ENCODE peak calls at places on chromosomes 16 and 17, in five cellular contexts. One of them, this sample, is unnamed.

GRCh38 chr16:23824909-23825308 is 10.9 kb upstream of the PRKCB start:
- DNase-seq in fibroblast of pulmonary artery: no peak
- DNase-seq in Caco-2: no peak
- DNase-seq in right lobe of liver: no peak
- DNase-seq in CD8-positive, alpha-beta T cell: no peak
- DNase-seq in this sample: no peak

GRCh38 chr16:27564226-27564625 is 14.3 kb downstream of the KATNIP start:
- DNase-seq in fibroblast of pulmonary artery: no peak
- DNase-seq in Caco-2: no peak
- DNase-seq in right lobe of liver: no peak
- DNase-seq in CD8-positive, alpha-beta T cell: no peak
- DNase-seq in this sample: no peak

GRCh38 chr17:56708220-56708567 is 114.7 kb downstream of the NOG start:
- DNase-seq in fibroblast of pulmonary artery: no peak
- DNase-seq in Caco-2: no peak
- DNase-seq in right lobe of liver: no peak
- DNase-seq in CD8-positive, alpha-beta T cell: no peak
- DNase-seq in this sample: no peak

GRCh38 chr17:48795444-48796162 is 21.4 kb downstream of the TTLL6 start:
- DNase-seq in fibroblast of pulmonary artery: peak
- DNase-seq in Caco-2: peak
- DNase-seq in right lobe of liver: peak
- DNase-seq in CD8-positive, alpha-beta T cell: no peak
- DNase-seq in this sample: peak

GRCh38 chr16:4372315-4372577 is 598 bp downstream of the VASN start:
- DNase-seq in fibroblast of pulmonary artery: no peak
- DNase-seq in Caco-2: no peak
- DNase-seq in right lobe of liver: no peak
- DNase-seq in CD8-positive, alpha-beta T cell: no peak
- DNase-seq in this sample: no peak

GRCh38 chr17:57902117-57902799 is 52.4 kb upstream of the MRPS23 start:
- DNase-seq in fibroblast of pulmonary artery: no peak
- DNase-seq in Caco-2: no peak
- DNase-seq in right lobe of liver: no peak
- DNase-seq in CD8-positive, alpha-beta T cell: no peak
- DNase-seq in this sample: no peak

GRCh38 chr17:32015245-32016013 is 8.2 kb downstream of the LRRC37B start:
- DNase-seq in fibroblast of pulmonary artery: no peak
- DNase-seq in Caco-2: no peak
- DNase-seq in right lobe of liver: no peak
- DNase-seq in CD8-positive, alpha-beta T cell: no peak
- DNase-seq in this sample: peak

GRCh38 chr16:450800-451512 is 25.5 kb downstream of the RAB11FIP3 start:
- DNase-seq in fibroblast of pulmonary artery: peak
- DNase-seq in Caco-2: no peak
- DNase-seq in right lobe of liver: no peak
- DNase-seq in CD8-positive, alpha-beta T cell: no peak
- DNase-seq in this sample: no peak

GRCh38 chr16:25005445-25006306 is 9.5 kb downstream of the ARHGAP17 start:
- DNase-seq in fibroblast of pulmonary artery: peak
- DNase-seq in Caco-2: no peak
- DNase-seq in right lobe of liver: no peak
- DNase-seq in CD8-positive, alpha-beta T cell: no peak
- DNase-seq in this sample: no peak

GRCh38 chr17:17814162-17815061 is 22.4 kb downstream of the SREBF1 start:
- DNase-seq in fibroblast of pulmonary artery: no peak
- DNase-seq in Caco-2: no peak
- DNase-seq in right lobe of liver: no peak
- DNase-seq in CD8-positive, alpha-beta T cell: no peak
- DNase-seq in this sample: no peak

GRCh38 chr17:56793506-56793905 is 40.2 kb downstream of the C17orf67 start:
- DNase-seq in fibroblast of pulmonary artery: no peak
- DNase-seq in Caco-2: no peak
- DNase-seq in right lobe of liver: no peak
- DNase-seq in CD8-positive, alpha-beta T cell: no peak
- DNase-seq in this sample: no peak

GRCh38 chr16:88924834-88925539 is 52.0 kb downstream of the CBFA2T3 start:
- DNase-seq in fibroblast of pulmonary artery: peak
- DNase-seq in Caco-2: peak
- DNase-seq in right lobe of liver: no peak
- DNase-seq in CD8-positive, alpha-beta T cell: no peak
- DNase-seq in this sample: peak

GRCh38 chr17:30095507-30096244 is 20.9 kb upstream of the NSRP1 start:
- DNase-seq in fibroblast of pulmonary artery: peak
- DNase-seq in Caco-2: peak
- DNase-seq in right lobe of liver: no peak
- DNase-seq in CD8-positive, alpha-beta T cell: no peak
- DNase-seq in this sample: peak

GRCh38 chr16:46748775-46749705 is 896 bp upstream of the MYLK3 start:
- DNase-seq in fibroblast of pulmonary artery: no peak
- DNase-seq in Caco-2: no peak
- DNase-seq in right lobe of liver: no peak
- DNase-seq in CD8-positive, alpha-beta T cell: no peak
- DNase-seq in this sample: no peak

GRCh38 chr17:71461504-71462197 is 659.2 kb upstream of the SOX9 start:
- DNase-seq in fibroblast of pulmonary artery: no peak
- DNase-seq in Caco-2: no peak
- DNase-seq in right lobe of liver: no peak
- DNase-seq in CD8-positive, alpha-beta T cell: no peak
- DNase-seq in this sample: no peak

GRCh38 chr17:49901460-49902331 is 53.8 kb upstream of the TAC4 start:
- DNase-seq in fibroblast of pulmonary artery: no peak
- DNase-seq in Caco-2: peak
- DNase-seq in right lobe of liver: no peak
- DNase-seq in CD8-positive, alpha-beta T cell: no peak
- DNase-seq in this sample: no peak

GRCh38 chr16:30121741-30122620 is 1.0 kb downstream of the MAPK3 start:
- DNase-seq in fibroblast of pulmonary artery: peak
- DNase-seq in Caco-2: no peak
- DNase-seq in right lobe of liver: peak
- DNase-seq in CD8-positive, alpha-beta T cell: no peak
- DNase-seq in this sample: peak

GRCh38 chr17:5837055-5837491 is 233.1 kb upstream of the WSCD1 start:
- DNase-seq in fibroblast of pulmonary artery: peak
- DNase-seq in Caco-2: no peak
- DNase-seq in right lobe of liver: no peak
- DNase-seq in CD8-positive, alpha-beta T cell: no peak
- DNase-seq in this sample: peak

GRCh38 chr17:40268141-40268712 is 19.5 kb upstream of the CDC6 start:
- DNase-seq in fibroblast of pulmonary artery: peak
- DNase-seq in Caco-2: no peak
- DNase-seq in right lobe of liver: no peak
- DNase-seq in CD8-positive, alpha-beta T cell: no peak
- DNase-seq in this sample: no peak

GRCh38 chr17:62998665-62999393 is 32.8 kb downstream of the TANC2 start:
- DNase-seq in fibroblast of pulmonary artery: no peak
- DNase-seq in Caco-2: no peak
- DNase-seq in right lobe of liver: no peak
- DNase-seq in CD8-positive, alpha-beta T cell: no peak
- DNase-seq in this sample: no peak

GRCh38 chr17:64245218-64246145 is 17.6 kb downstream of the TEX2 start:
- DNase-seq in fibroblast of pulmonary artery: no peak
- DNase-seq in Caco-2: no peak
- DNase-seq in right lobe of liver: no peak
- DNase-seq in CD8-positive, alpha-beta T cell: no peak
- DNase-seq in this sample: peak

GRCh38 chr17:49910858-49911204 is 58.2 kb upstream of the DLX4 start:
- DNase-seq in fibroblast of pulmonary artery: no peak
- DNase-seq in Caco-2: no peak
- DNase-seq in right lobe of liver: no peak
- DNase-seq in CD8-positive, alpha-beta T cell: no peak
- DNase-seq in this sample: no peak

GRCh38 chr16:73131153-73131862 is 83.4 kb upstream of the ZFHX3 start:
- DNase-seq in fibroblast of pulmonary artery: no peak
- DNase-seq in Caco-2: no peak
- DNase-seq in right lobe of liver: no peak
- DNase-seq in CD8-positive, alpha-beta T cell: no peak
- DNase-seq in this sample: no peak

GRCh38 chr16:72467157-72467759 is 295.3 kb upstream of the PMFBP1 start:
- DNase-seq in fibroblast of pulmonary artery: peak
- DNase-seq in Caco-2: peak
- DNase-seq in right lobe of liver: no peak
- DNase-seq in CD8-positive, alpha-beta T cell: no peak
- DNase-seq in this sample: peak

GRCh38 chr16:27403601-27403992 is 1.6 kb downstream of the IL21R start:
- DNase-seq in fibroblast of pulmonary artery: no peak
- DNase-seq in Caco-2: no peak
- DNase-seq in right lobe of liver: no peak
- DNase-seq in CD8-positive, alpha-beta T cell: no peak
- DNase-seq in this sample: no peak

GRCh38 chr17:77298811-77299210 is 158.0 kb downstream of the SEC14L1 start:
- DNase-seq in fibroblast of pulmonary artery: no peak
- DNase-seq in Caco-2: no peak
- DNase-seq in right lobe of liver: no peak
- DNase-seq in CD8-positive, alpha-beta T cell: no peak
- DNase-seq in this sample: no peak

GRCh38 chr17:58052951-58053715 is 30.1 kb upstream of the DYNLL2 start:
- DNase-seq in fibroblast of pulmonary artery: no peak
- DNase-seq in Caco-2: no peak
- DNase-seq in right lobe of liver: no peak
- DNase-seq in CD8-positive, alpha-beta T cell: no peak
- DNase-seq in this sample: no peak

GRCh38 chr17:45351831-45352230 is 35.0 kb upstream of the MAP3K14 start:
- DNase-seq in fibroblast of pulmonary artery: no peak
- DNase-seq in Caco-2: no peak
- DNase-seq in right lobe of liver: no peak
- DNase-seq in CD8-positive, alpha-beta T cell: no peak
- DNase-seq in this sample: no peak

GRCh38 chr17:68777243-68777855 is 176.2 kb upstream of the FAM20A start:
- DNase-seq in fibroblast of pulmonary artery: peak
- DNase-seq in Caco-2: peak
- DNase-seq in right lobe of liver: no peak
- DNase-seq in CD8-positive, alpha-beta T cell: no peak
- DNase-seq in this sample: peak

GRCh38 chr17:50719924-50720805 is 762 bp downstream of the LUC7L3 start:
- DNase-seq in fibroblast of pulmonary artery: no peak
- DNase-seq in Caco-2: no peak
- DNase-seq in right lobe of liver: no peak
- DNase-seq in CD8-positive, alpha-beta T cell: no peak
- DNase-seq in this sample: peak

GRCh38 chr16:88985521-88985920 is 8.5 kb upstream of the CBFA2T3 start:
- DNase-seq in fibroblast of pulmonary artery: no peak
- DNase-seq in Caco-2: no peak
- DNase-seq in right lobe of liver: no peak
- DNase-seq in CD8-positive, alpha-beta T cell: no peak
- DNase-seq in this sample: no peak

DNA sequence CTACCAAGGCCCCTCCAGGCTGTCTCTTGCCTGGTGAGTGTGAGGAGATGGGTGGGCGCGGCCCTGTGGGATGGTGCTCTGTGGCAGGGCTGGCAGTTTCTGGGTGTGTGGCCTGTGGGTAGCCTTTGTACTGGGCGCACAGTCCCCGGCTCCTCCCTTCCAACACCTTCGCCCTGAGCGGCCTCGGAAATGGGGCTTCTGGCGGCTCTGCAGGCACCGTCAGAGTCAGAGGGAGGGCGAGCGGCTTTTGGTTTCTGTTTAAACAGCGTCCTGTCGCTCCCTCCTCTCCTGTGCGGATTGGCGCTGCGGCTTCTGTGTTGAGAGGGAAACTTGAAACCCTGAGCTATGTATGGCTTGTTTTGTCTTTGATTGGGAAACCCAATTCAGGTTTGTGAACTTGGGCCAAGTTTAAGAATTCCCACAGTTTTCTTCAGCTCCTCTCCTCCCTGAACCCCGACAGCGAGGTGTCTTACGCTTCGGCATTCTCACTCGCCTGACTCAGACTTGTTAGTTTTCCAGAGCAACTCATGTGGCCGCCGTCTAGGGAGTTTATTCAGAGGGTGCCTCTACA is 8.3 kb upstream of the ZNF750 start:
- DNase-seq in fibroblast of pulmonary artery: peak
- DNase-seq in Caco-2: no peak
- DNase-seq in right lobe of liver: peak
- DNase-seq in CD8-positive, alpha-beta T cell: peak
- DNase-seq in this sample: peak
- H3K4me3 ChIP-seq in fibroblast of pulmonary artery: no peak
- H3K4me3 ChIP-seq in Caco-2: no peak
- H3K4me3 ChIP-seq in right lobe of liver: no peak
- H3K4me3 ChIP-seq in CD8-positive, alpha-beta T cell: no peak
- H3K4me3 ChIP-seq in this sample: peak

DNA sequence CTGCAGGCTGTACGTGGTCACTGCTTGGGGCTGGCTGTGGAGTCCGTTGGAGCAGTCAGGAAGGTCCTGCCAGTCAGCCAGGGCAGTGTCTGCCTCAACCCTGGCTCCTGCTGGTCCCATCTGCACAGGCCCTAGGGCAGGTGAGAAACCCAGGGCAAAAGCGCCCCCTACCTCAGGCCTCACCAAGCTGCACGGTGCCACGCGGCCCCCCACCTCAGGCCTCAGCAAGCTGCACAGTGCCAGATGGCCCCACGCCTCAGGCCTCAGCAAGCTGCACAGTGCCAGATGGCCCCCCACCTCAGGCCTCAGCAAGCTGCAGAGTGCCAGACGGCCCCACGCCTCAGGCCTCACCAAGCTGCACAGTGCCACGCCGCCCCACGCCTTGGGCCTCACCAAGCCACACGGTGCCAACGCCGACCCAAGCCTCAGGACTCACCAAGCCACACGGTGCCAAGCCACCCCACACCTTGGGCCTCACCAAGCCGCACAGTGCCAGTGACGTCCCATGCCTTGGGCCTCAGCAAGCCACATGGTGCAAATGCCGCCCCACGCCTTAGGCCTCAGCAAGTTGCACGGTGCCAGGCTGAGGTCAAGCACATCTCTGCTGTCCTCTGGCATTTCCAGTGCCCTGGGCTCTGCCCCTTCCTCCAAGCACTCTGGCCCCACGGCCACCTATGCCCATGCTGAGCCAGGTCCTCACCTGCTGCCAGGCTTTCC is 5.5 kb downstream of the TMEM204 start:
- DNase-seq in fibroblast of pulmonary artery: no peak
- DNase-seq in Caco-2: peak
- DNase-seq in right lobe of liver: peak
- DNase-seq in CD8-positive, alpha-beta T cell: no peak
- DNase-seq in this sample: no peak
- TF ChIP-seq CTCF in fibroblast of pulmonary artery: no peak
- TF ChIP-seq CTCF in Caco-2: peak
- TF ChIP-seq CTCF in right lobe of liver: no peak
- TF ChIP-seq CTCF in CD8-positive, alpha-beta T cell: no peak
- TF ChIP-seq CTCF in this sample: no peak

GRCh38 chr17:41813699-41814124 is 908 bp downstream of the FKBP10 start:
- DNase-seq in fibroblast of pulmonary artery: no peak
- DNase-seq in Caco-2: no peak
- DNase-seq in right lobe of liver: no peak
- DNase-seq in CD8-positive, alpha-beta T cell: no peak
- DNase-seq in this sample: no peak
- H3K4me3 ChIP-seq in fibroblast of pulmonary artery: peak
- H3K4me3 ChIP-seq in Caco-2: peak
- H3K4me3 ChIP-seq in right lobe of liver: no peak
- H3K4me3 ChIP-seq in CD8-positive, alpha-beta T cell: no peak
- H3K4me3 ChIP-seq in this sample: peak

DNA sequence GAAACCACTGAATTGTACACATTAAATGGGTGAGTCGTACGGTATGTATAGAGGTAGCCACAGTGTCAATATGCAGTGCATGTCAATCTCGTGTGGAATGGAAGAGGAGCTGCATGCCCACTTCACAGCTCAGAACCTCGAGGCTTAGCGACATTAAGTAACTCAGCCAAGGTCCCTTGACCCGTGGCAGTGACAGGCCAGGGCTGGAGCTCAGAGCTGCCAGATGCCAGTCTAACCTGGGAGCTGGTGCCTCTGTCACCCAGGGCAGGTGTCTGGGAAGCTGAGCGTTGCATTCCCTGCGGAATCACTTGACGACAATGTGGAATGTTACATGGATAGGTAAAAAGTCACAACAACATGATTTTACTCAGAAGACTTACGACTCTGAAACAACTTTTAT is 298.1 kb downstream of the FOXL1 start:
- DNase-seq in fibroblast of pulmonary artery: no peak
- DNase-seq in Caco-2: no peak
- DNase-seq in right lobe of liver: no peak
- DNase-seq in CD8-positive, alpha-beta T cell: no peak
- DNase-seq in this sample: no peak
- TF ChIP-seq CTCF in fibroblast of pulmonary artery: no peak
- TF ChIP-seq CTCF in Caco-2: no peak
- TF ChIP-seq CTCF in right lobe of liver: no peak
- TF ChIP-seq CTCF in CD8-positive, alpha-beta T cell: no peak
- TF ChIP-seq CTCF in this sample: no peak